ENCODE peak calls at places on chromosomes 6 and 20, in five cellular contexts. One of them, this sample, is unnamed. For H3K36me3 and H3K4me1, the result is how much of the 10 kb centered on the place peaks cover.

GRCh38 chr20:18272451-18272850 is 15.9 kb upstream of the ZNF133 start:
- DNase-seq in OCI-LY7: no peak
- DNase-seq in CD8-positive, alpha-beta T cell: no peak
- DNase-seq in ovary: no peak
- DNase-seq in CD8-positive, alpha-beta memory T cell: no peak
- DNase-seq in this sample: no peak

GRCh38 chr20:44212792-44213191 is 2.2 kb upstream of the OSER1 start:
- DNase-seq in OCI-LY7: no peak
- DNase-seq in CD8-positive, alpha-beta T cell: no peak
- DNase-seq in ovary: no peak
- DNase-seq in CD8-positive, alpha-beta memory T cell: no peak
- DNase-seq in this sample: no peak

GRCh38 chr6:108760158-108761050 is 87.8 kb upstream of the ARMC2 start:
- DNase-seq in OCI-LY7: no peak
- DNase-seq in CD8-positive, alpha-beta T cell: no peak
- DNase-seq in ovary: peak
- DNase-seq in CD8-positive, alpha-beta memory T cell: no peak
- DNase-seq in this sample: no peak

GRCh38 chr6:148557796-148558457 is 188.9 kb upstream of the UST start:
- DNase-seq in OCI-LY7: peak
- DNase-seq in CD8-positive, alpha-beta T cell: peak
- DNase-seq in ovary: no peak
- DNase-seq in CD8-positive, alpha-beta memory T cell: peak
- DNase-seq in this sample: no peak

GRCh38 chr20:48832423-48832735 is 4.6 kb upstream of the PREX1 start:
- DNase-seq in OCI-LY7: no peak
- DNase-seq in CD8-positive, alpha-beta T cell: no peak
- DNase-seq in ovary: no peak
- DNase-seq in CD8-positive, alpha-beta memory T cell: no peak
- DNase-seq in this sample: no peak

GRCh38 chr6:137271245-137272183 is 52.3 kb upstream of the IFNGR1 start:
- DNase-seq in OCI-LY7: peak
- DNase-seq in CD8-positive, alpha-beta T cell: no peak
- DNase-seq in ovary: no peak
- DNase-seq in CD8-positive, alpha-beta memory T cell: no peak
- DNase-seq in this sample: peak

GRCh38 chr6:164344801-164345291 is 930.3 kb downstream of the QKI start:
- DNase-seq in OCI-LY7: no peak
- DNase-seq in CD8-positive, alpha-beta T cell: no peak
- DNase-seq in ovary: no peak
- DNase-seq in CD8-positive, alpha-beta memory T cell: no peak
- DNase-seq in this sample: no peak

GRCh38 chr6:143745160-143746133 is 67.7 kb downstream of the PHACTR2 start:
- DNase-seq in OCI-LY7: no peak
- DNase-seq in CD8-positive, alpha-beta T cell: no peak
- DNase-seq in ovary: peak
- DNase-seq in CD8-positive, alpha-beta memory T cell: no peak
- DNase-seq in this sample: no peak

DNA sequence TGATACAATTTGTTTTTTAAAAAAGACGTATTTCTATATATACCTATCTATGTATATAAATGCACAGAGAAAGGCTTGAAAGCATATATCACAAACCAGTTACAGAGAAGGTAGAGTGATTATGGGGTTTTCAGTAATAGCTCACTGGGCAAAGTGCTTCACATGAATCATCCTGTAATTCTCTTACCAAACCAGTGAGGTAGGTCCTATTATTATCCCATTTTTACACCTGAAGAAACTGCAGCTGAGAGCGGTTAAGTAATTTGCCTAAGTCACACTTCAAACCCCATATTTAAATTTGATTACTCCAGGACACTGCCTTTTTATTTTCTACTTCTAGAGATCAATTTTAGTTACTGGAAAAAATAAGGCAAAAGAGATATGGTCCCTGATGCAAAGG is 4.4 kb downstream of the GSS start:
- DNase-seq in OCI-LY7: peak
- DNase-seq in CD8-positive, alpha-beta T cell: no peak
- DNase-seq in ovary: no peak
- DNase-seq in CD8-positive, alpha-beta memory T cell: no peak
- DNase-seq in this sample: no peak
- H3K36me3 ChIP-seq in OCI-LY7: under half
- H3K36me3 ChIP-seq in CD8-positive, alpha-beta T cell: under half
- H3K36me3 ChIP-seq in ovary: under half
- H3K36me3 ChIP-seq in CD8-positive, alpha-beta memory T cell: under half
- H3K36me3 ChIP-seq in this sample: under half

GRCh38 chr6:17303444-17303843 is 22.3 kb downstream of the RBM24 start:
- DNase-seq in OCI-LY7: no peak
- DNase-seq in CD8-positive, alpha-beta T cell: no peak
- DNase-seq in ovary: no peak
- DNase-seq in CD8-positive, alpha-beta memory T cell: no peak
- DNase-seq in this sample: no peak

GRCh38 chr6:17300637-17301036 is 19.5 kb downstream of the RBM24 start:
- DNase-seq in OCI-LY7: no peak
- DNase-seq in CD8-positive, alpha-beta T cell: no peak
- DNase-seq in ovary: no peak
- DNase-seq in CD8-positive, alpha-beta memory T cell: no peak
- DNase-seq in this sample: no peak

DNA sequence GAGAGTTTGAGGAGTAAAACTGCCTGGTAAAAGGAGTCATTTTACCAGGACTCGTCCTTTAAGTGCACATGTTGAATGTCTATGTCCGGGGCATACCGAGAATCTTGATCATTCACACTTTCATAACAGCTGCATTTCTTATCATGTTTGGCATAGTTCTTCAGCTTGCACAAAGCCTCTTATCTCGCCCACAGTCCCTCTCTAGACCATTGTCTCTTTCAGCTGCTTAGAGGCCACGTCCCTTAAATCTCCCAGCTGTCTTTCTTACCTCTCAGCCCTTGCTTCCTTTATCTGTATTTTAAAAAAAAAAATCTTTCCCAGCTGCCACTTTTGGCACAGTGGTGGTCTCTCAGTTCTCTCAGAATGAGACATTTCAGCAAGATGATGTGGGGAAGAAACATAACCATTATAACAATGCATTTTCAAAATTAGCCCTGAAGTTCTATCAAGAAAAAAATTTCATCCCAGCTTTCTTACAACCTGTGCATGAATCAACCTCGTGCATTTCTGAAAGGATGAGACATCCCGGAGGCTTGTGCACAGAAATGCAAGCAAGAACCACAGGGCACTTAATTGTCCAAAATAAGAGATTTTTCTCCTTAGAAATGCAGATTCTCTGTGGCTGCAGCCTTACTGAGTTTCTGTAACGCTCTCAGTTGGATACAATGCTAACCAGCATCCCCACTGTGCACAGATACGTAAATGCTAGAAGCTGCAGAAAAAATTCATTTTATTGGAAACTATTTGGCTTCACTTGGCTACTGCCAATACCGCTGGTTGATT is 24.2 kb downstream of the RBM24 start:
- DNase-seq in OCI-LY7: no peak
- DNase-seq in CD8-positive, alpha-beta T cell: no peak
- DNase-seq in ovary: no peak
- DNase-seq in CD8-positive, alpha-beta memory T cell: no peak
- DNase-seq in this sample: no peak
- H3K4me1 ChIP-seq in OCI-LY7: under half
- H3K4me1 ChIP-seq in CD8-positive, alpha-beta T cell: under half
- H3K4me1 ChIP-seq in ovary: under half
- H3K4me1 ChIP-seq in CD8-positive, alpha-beta memory T cell: under half
- H3K4me1 ChIP-seq in this sample: under half

GRCh38 chr6:13859871-13860555 is 45.7 kb upstream of the MCUR1 start:
- DNase-seq in OCI-LY7: no peak
- DNase-seq in CD8-positive, alpha-beta T cell: no peak
- DNase-seq in ovary: no peak
- DNase-seq in CD8-positive, alpha-beta memory T cell: no peak
- DNase-seq in this sample: no peak
- H3K4me3 ChIP-seq in OCI-LY7: no peak
- H3K4me3 ChIP-seq in CD8-positive, alpha-beta T cell: no peak
- H3K4me3 ChIP-seq in ovary: no peak
- H3K4me3 ChIP-seq in CD8-positive, alpha-beta memory T cell: no peak
- H3K4me3 ChIP-seq in this sample: no peak

DNA sequence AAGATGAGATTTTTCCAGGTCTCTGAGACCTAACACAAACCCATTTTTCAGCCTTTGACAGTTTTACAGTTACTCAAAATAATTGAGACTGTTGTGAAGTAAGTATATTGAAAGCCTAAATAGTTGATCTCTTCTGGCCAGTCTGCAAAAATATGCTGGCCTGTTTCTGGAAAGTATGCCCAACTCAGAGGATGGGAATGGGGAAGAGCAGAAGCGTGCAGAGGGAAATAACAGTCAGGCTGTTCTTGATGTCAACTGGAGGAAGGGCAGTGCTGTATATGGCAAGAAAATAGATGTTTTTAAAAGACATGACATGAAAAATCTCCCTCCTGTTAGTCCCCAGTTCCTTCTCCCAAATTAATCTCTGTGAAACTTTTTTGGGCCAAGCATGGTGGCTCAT is 3.8 kb downstream of the GID8 start:
- DNase-seq in OCI-LY7: no peak
- DNase-seq in CD8-positive, alpha-beta T cell: no peak
- DNase-seq in ovary: no peak
- DNase-seq in CD8-positive, alpha-beta memory T cell: no peak
- DNase-seq in this sample: no peak
- H3K36me3 ChIP-seq in OCI-LY7: half or more
- H3K36me3 ChIP-seq in CD8-positive, alpha-beta T cell: under half
- H3K36me3 ChIP-seq in ovary: under half
- H3K36me3 ChIP-seq in CD8-positive, alpha-beta memory T cell: under half
- H3K36me3 ChIP-seq in this sample: half or more

GRCh38 chr6:81752969-81753708 is 658 bp upstream of the TENT5A start:
- DNase-seq in OCI-LY7: no peak
- DNase-seq in CD8-positive, alpha-beta T cell: peak
- DNase-seq in ovary: peak
- DNase-seq in CD8-positive, alpha-beta memory T cell: peak
- DNase-seq in this sample: peak
- H3K4me1 ChIP-seq in OCI-LY7: under half
- H3K4me1 ChIP-seq in CD8-positive, alpha-beta T cell: under half
- H3K4me1 ChIP-seq in ovary: under half
- H3K4me1 ChIP-seq in CD8-positive, alpha-beta memory T cell: under half
- H3K4me1 ChIP-seq in this sample: under half

GRCh38 chr20:45374966-45375365 is 3.2 kb downstream of the TP53TG5 start:
- DNase-seq in OCI-LY7: no peak
- DNase-seq in CD8-positive, alpha-beta T cell: no peak
- DNase-seq in ovary: no peak
- DNase-seq in CD8-positive, alpha-beta memory T cell: no peak
- DNase-seq in this sample: no peak

GRCh38 chr20:45373353-45374100 is 4.6 kb downstream of the TP53TG5 start:
- DNase-seq in OCI-LY7: peak
- DNase-seq in CD8-positive, alpha-beta T cell: peak
- DNase-seq in ovary: peak
- DNase-seq in CD8-positive, alpha-beta memory T cell: peak
- DNase-seq in this sample: peak

GRCh38 chr20:45372646-45373352 is 5.3 kb downstream of the TP53TG5 start:
- DNase-seq in OCI-LY7: no peak
- DNase-seq in CD8-positive, alpha-beta T cell: no peak
- DNase-seq in ovary: no peak
- DNase-seq in CD8-positive, alpha-beta memory T cell: no peak
- DNase-seq in this sample: no peak

GRCh38 chr20:45372241-45372640 is 5.9 kb downstream of the TP53TG5 start:
- DNase-seq in OCI-LY7: no peak
- DNase-seq in CD8-positive, alpha-beta T cell: no peak
- DNase-seq in ovary: no peak
- DNase-seq in CD8-positive, alpha-beta memory T cell: no peak
- DNase-seq in this sample: no peak

GRCh38 chr20:45374101-45374467 is 4.0 kb downstream of the TP53TG5 start:
- DNase-seq in OCI-LY7: no peak
- DNase-seq in CD8-positive, alpha-beta T cell: no peak
- DNase-seq in ovary: no peak
- DNase-seq in CD8-positive, alpha-beta memory T cell: no peak
- DNase-seq in this sample: no peak
- H3K4me3 ChIP-seq in OCI-LY7: no peak
- H3K4me3 ChIP-seq in CD8-positive, alpha-beta T cell: peak
- H3K4me3 ChIP-seq in ovary: peak
- H3K4me3 ChIP-seq in CD8-positive, alpha-beta memory T cell: no peak
- H3K4me3 ChIP-seq in this sample: peak

DNA sequence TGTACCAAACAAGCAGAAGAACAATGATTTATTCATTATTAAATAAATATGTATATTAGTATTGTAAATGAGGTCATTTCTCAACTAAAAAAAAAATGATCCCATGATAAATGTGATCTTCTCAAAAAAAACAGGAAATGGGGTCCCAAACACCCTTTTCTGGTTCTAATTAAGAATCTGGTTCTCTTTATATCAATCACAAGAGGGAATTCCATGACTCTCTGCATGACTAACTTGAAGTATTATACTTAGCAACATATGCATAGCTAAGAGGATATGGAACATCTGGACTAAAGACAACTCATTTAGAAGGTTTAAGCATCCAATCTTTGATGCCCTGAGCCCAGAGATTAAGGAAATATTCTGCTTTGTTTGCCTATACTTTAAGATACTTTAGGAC is 89.7 kb upstream of the EMILIN3 start:
- DNase-seq in OCI-LY7: no peak
- DNase-seq in CD8-positive, alpha-beta T cell: no peak
- DNase-seq in ovary: no peak
- DNase-seq in CD8-positive, alpha-beta memory T cell: no peak
- DNase-seq in this sample: no peak
- H3K36me3 ChIP-seq in OCI-LY7: under half
- H3K36me3 ChIP-seq in CD8-positive, alpha-beta T cell: half or more
- H3K36me3 ChIP-seq in ovary: under half
- H3K36me3 ChIP-seq in CD8-positive, alpha-beta memory T cell: half or more
- H3K36me3 ChIP-seq in this sample: half or more

GRCh38 chr20:23253524-23253923 is 97.1 kb upstream of the NXT1 start:
- DNase-seq in OCI-LY7: no peak
- DNase-seq in CD8-positive, alpha-beta T cell: no peak
- DNase-seq in ovary: no peak
- DNase-seq in CD8-positive, alpha-beta memory T cell: no peak
- DNase-seq in this sample: no peak
- H3K4me1 ChIP-seq in OCI-LY7: under half
- H3K4me1 ChIP-seq in CD8-positive, alpha-beta T cell: under half
- H3K4me1 ChIP-seq in ovary: under half
- H3K4me1 ChIP-seq in CD8-positive, alpha-beta memory T cell: under half
- H3K4me1 ChIP-seq in this sample: under half

GRCh38 chr6:139474145-139475108 is 100.0 kb upstream of the CITED2 start:
- DNase-seq in OCI-LY7: no peak
- DNase-seq in CD8-positive, alpha-beta T cell: no peak
- DNase-seq in ovary: peak
- DNase-seq in CD8-positive, alpha-beta memory T cell: no peak
- DNase-seq in this sample: peak
- H3K4me3 ChIP-seq in OCI-LY7: no peak
- H3K4me3 ChIP-seq in CD8-positive, alpha-beta T cell: no peak
- H3K4me3 ChIP-seq in ovary: no peak
- H3K4me3 ChIP-seq in CD8-positive, alpha-beta memory T cell: no peak
- H3K4me3 ChIP-seq in this sample: no peak

DNA sequence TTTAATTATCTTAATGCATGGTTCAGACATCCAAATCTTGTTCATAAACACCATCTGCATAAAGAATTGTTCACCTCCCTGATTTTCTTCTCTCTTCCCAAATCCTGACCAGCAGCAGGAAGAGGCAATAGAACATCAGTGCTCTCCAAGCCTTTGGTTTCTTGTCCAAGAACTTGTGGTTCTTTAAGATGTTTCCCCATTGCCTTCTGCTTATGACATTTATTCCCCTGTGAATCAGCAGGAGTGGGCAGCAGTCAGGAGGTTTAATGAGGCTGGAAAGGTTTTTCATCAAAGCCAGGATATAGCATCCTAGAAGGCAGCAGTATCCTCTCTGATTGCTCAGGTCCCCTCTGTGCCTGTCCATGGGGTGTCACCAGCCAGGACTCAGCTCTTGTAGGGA is 5.3 kb downstream of the HDDC2 start:
- DNase-seq in OCI-LY7: no peak
- DNase-seq in CD8-positive, alpha-beta T cell: no peak
- DNase-seq in ovary: no peak
- DNase-seq in CD8-positive, alpha-beta memory T cell: no peak
- DNase-seq in this sample: no peak
- H3K36me3 ChIP-seq in OCI-LY7: half or more
- H3K36me3 ChIP-seq in CD8-positive, alpha-beta T cell: under half
- H3K36me3 ChIP-seq in ovary: under half
- H3K36me3 ChIP-seq in CD8-positive, alpha-beta memory T cell: under half
- H3K36me3 ChIP-seq in this sample: under half